ENCODE peak calls at places on chromosome 11, in eight cellular contexts. Y is NCI-H2171; P is activated CD4-positive, alpha-beta T cell treated with anti-CD3 and anti-CD28 coated beads for 24 hours; W is NCI-H524 treated with DMSO at 0.1 percent for 48 hours; O is AG08396; Q is neural crest cell; E is putamen; D is WTC11. F is an unnamed sample.

GRCh38 chr11:129314381-129314780 is 61.3 kb upstream of the BARX2 start:
- DNase-seq in P (no peak), Q (no peak), D (no peak), E (no peak), Y (no peak), O (no peak), W (no peak), F (no peak)

GRCh38 chr11:16169946-16170345 is 186.4 kb downstream of the SOX6 start:
- DNase-seq in W (no peak), E (no peak), D (no peak), O (no peak), P (no peak), Q (no peak), Y (no peak), F (peak)

GRCh38 chr11:2709429-2709828 is 9.6 kb upstream of the KCNQ1OT1 start:
- DNase-seq in Q (no peak), W (no peak), D (no peak), O (no peak), P (no peak), Y (no peak), E (no peak), F (no peak)

GRCh38 chr11:1236316-1237127 is 13.7 kb downstream of the MUC5B start:
- DNase-seq in P (no peak), D (no peak), Y (no peak), E (no peak), W (no peak), Q (no peak), O (no peak), F (no peak)

GRCh38 chr11:119078675-119079420 is 5.8 kb upstream of the HMBS start:
- DNase-seq in W (no peak), P (no peak), O (no peak), D (no peak), Y (no peak), Q (no peak), E (no peak), F (no peak)

GRCh38 chr11:720642-721346 is 14.8 kb downstream of the EPS8L2 start:
- DNase-seq in W (no peak), P (peak), O (peak), Q (peak), D (peak), Y (no peak), E (no peak), F (peak)

GRCh38 chr11:15473954-15474837 is 359.5 kb downstream of the INSC start:
- DNase-seq in Q (no peak), P (no peak), D (no peak), O (no peak), Y (no peak), W (no peak), E (no peak), F (no peak)

GRCh38 chr11:65780770-65781151 is at the start of gene AP5B1:
- DNase-seq in D (peak), Q (no peak), E (peak), O (peak), Y (peak), W (no peak), P (peak), F (peak)

GRCh38 chr11:119794141-119794665 is 65.2 kb upstream of the NECTIN1 start:
- DNase-seq in Y (no peak), W (no peak), P (no peak), E (no peak), O (no peak), Q (no peak), D (no peak), F (no peak)

GRCh38 chr11:92342886-92343285 is 118.3 kb downstream of the FAT3 start:
- DNase-seq in Y (no peak), O (no peak), W (no peak), D (no peak), P (no peak), E (no peak), Q (no peak), F (no peak)

GRCh38 chr11:71391786-71392185 is 56.4 kb downstream of the DHCR7 start:
- DNase-seq in D (no peak), Y (no peak), O (no peak), E (no peak), W (no peak), Q (no peak), P (no peak), F (no peak)

GRCh38 chr11:30210357-30210756 is 20.5 kb upstream of the FSHB start:
- DNase-seq in O (no peak), E (no peak), W (no peak), Y (no peak), D (no peak), P (no peak), Q (no peak), F (peak)

GRCh38 chr11:22807855-22808558 is 21.6 kb downstream of the SVIP start:
- DNase-seq in W (no peak), E (no peak), Y (no peak), O (no peak), Q (no peak), D (no peak), P (no peak), F (no peak)

GRCh38 chr11:69892237-69892985 is 73.2 kb upstream of the FGF3 start:
- DNase-seq in P (no peak), O (no peak), W (peak), Q (no peak), Y (peak), E (no peak), D (peak), F (peak)

F was measured in mesendoderm.